ENCODE peak calls at places on chromosomes 2 and 18, in five cellular contexts. Z is left ventricle myocardium inferior, Q is sigmoid colon, L is pancreas, X is body of pancreas. R is an unnamed sample. For H3K27me3, the result is how much of the 10 kb centered on the place peaks cover.

GRCh38 chr2:203707530-203707929 is 1.1 kb downstream of the CD28 start:
- DNase-seq in X (no peak), Q (no peak), L (no peak), Z (no peak), R (no peak)

GRCh38 chr2:238024986-238025385 is 35.8 kb upstream of the SCLY start:
- DNase-seq in Z (no peak), Q (no peak), L (no peak), X (no peak), R (no peak)

GRCh38 chr2:178279142-178279541 is 84.8 kb downstream of the OSBPL6 start:
- DNase-seq in L (no peak), Q (no peak), Z (no peak), X (no peak), R (no peak)

GRCh38 chr2:127117603-127118002 is 10.6 kb upstream of the BIN1 start:
- DNase-seq in Z (no peak), Q (peak), X (no peak), L (no peak), R (no peak)

GRCh38 chr2:107281637-107282036 is 395.7 kb upstream of the ST6GAL2 start:
- DNase-seq in Z (no peak), L (no peak), Q (no peak), X (no peak), R (no peak)

GRCh38 chr2:149064365-149064841 is 25.9 kb downstream of the LYPD6B start:
- DNase-seq in Z (no peak), X (no peak), L (no peak), Q (no peak), R (no peak)

GRCh38 chr2:232931636-232932035 is 61.6 kb downstream of the SNORC start:
- DNase-seq in Z (no peak), Q (no peak), X (no peak), L (no peak), R (no peak)

GRCh38 chr2:196181484-196181883 is 10.1 kb upstream of the STK17B start:
- DNase-seq in L (no peak), Q (no peak), X (no peak), Z (no peak), R (no peak)

GRCh38 chr2:12721571-12722444 is 5.1 kb downstream of the TRIB2 start:
- DNase-seq in Q (no peak), L (no peak), Z (no peak), X (no peak), R (no peak)
- H3K27me3 ChIP-seq in Q (under half), L (under half), Z (under half), X (under half), R (under half)

GRCh38 chr18:57444301-57444759 is 9.2 kb downstream of the ONECUT2 start:
- DNase-seq in L (no peak), Z (no peak), X (no peak), Q (no peak), R (no peak)
- H3K27me3 ChIP-seq in L (under half), Z (half or more), X (under half), Q (half or more), R (half or more)

GRCh38 chr2:129361688-129362087 is 617.8 kb upstream of the RAB6C start:
- DNase-seq in Q (no peak), Z (no peak), X (no peak), L (no peak), R (no peak)
- H3K27me3 ChIP-seq in Q (under half), Z (under half), X (under half), L (under half), R (under half)

DNA sequence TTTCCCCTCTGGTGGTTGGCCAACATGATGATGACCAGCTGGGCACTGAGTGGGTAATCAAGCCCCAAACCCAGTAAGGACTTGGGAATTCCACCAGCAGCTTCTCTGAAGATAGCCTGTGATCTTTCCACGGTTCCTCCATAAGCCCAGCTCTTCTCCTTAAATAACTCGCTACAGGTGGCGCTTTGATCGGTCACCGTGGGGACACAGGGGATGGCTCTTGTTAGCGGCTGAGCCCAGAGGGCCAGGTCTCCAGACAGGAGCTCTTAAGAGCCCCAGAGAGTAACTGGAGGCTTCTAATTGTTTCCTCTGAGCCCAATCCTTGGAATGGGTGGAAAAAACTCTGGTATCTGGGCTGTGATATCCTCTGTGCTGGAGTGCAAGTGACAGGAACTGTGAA is 13.6 kb upstream of the INHBB start:
- DNase-seq in Z (no peak), L (no peak), Q (no peak), X (no peak), R (no peak)
- H3K27me3 ChIP-seq in Z (under half), L (under half), Q (under half), X (under half), R (under half)

DNA sequence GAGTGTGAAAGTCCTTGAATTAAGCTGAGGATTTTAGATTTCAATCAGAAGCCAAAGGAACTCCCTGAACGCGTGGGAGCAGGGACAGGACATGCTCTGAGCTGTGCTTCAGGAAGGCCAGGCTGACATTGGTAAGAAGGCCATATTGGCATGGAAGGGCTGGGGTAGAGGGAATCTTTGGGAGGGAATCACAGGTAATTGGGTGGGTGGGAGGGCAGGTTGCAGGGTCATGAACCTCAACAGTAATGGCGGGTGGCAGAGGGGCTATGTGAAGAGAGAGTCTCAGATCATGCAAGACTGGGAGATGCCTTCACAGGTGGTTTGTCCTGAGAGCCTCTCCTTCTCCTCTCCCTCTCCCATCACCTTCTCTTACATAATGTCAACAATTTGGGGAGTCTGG is 18.6 kb upstream of the CELF4 start:
- DNase-seq in X (no peak), L (no peak), Q (no peak), Z (no peak), R (no peak)
- H3K27me3 ChIP-seq in X (under half), L (under half), Q (under half), Z (half or more), R (under half)

DNA sequence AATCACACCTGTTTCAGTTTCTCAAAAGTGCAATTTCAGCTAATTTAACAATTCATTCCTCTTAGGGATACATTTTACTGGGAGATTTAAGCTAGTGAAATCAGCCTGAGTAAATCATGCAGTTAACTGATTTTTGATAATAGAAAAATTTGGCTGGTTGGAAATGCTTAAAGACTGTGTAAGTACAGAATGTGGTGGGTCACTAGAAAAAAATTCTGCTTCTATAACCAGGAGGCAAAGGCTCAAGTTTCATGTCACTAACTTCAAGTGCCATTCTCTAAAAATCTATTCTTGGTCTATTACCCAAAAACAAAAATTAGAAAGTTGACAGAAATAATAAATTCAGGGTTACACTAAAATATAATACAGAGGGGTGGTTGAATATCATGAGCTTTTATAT is 271.3 kb downstream of the CCDC178 start:
- DNase-seq in Q (no peak), L (no peak), Z (no peak), X (no peak), R (no peak)
- H3K27me3 ChIP-seq in Q (under half), L (under half), Z (under half), X (under half), R (under half)

R was measured in CD4-positive, alpha-beta T cell.